ENCODE peak calls at places on chromosome 7, in ten cellular contexts. One of them, this sample, is unnamed.

GRCh38 chr7:84200859-84201258 is 6.3 kb upstream of the SEMA3A start:
- DNase-seq in T-helper 1 cell: no peak
- DNase-seq in WTC11: no peak
- DNase-seq in non-pigmented ciliary epithelial cell: peak
- DNase-seq in left lung: no peak
- DNase-seq in Right ventricle myocardium inferior: no peak
- DNase-seq in T-helper 17 cell: no peak
- DNase-seq in effector memory CD8-positive, alpha-beta T cell: no peak
- DNase-seq in suprapubic skin: no peak
- DNase-seq in CD8-positive, alpha-beta T cell: no peak
- DNase-seq in this sample: no peak

GRCh38 chr7:74561898-74562613 is 95.5 kb upstream of the GTF2I start:
- DNase-seq in T-helper 1 cell: no peak
- DNase-seq in WTC11: no peak
- DNase-seq in non-pigmented ciliary epithelial cell: no peak
- DNase-seq in left lung: no peak
- DNase-seq in Right ventricle myocardium inferior: no peak
- DNase-seq in T-helper 17 cell: no peak
- DNase-seq in effector memory CD8-positive, alpha-beta T cell: no peak
- DNase-seq in suprapubic skin: no peak
- DNase-seq in CD8-positive, alpha-beta T cell: no peak
- DNase-seq in this sample: no peak

GRCh38 chr7:55154096-55154495 is 135.3 kb downstream of the EGFR start:
- DNase-seq in T-helper 1 cell: no peak
- DNase-seq in WTC11: no peak
- DNase-seq in non-pigmented ciliary epithelial cell: no peak
- DNase-seq in left lung: no peak
- DNase-seq in Right ventricle myocardium inferior: no peak
- DNase-seq in T-helper 17 cell: no peak
- DNase-seq in effector memory CD8-positive, alpha-beta T cell: no peak
- DNase-seq in suprapubic skin: no peak
- DNase-seq in CD8-positive, alpha-beta T cell: no peak
- DNase-seq in this sample: no peak

GRCh38 chr7:66070222-66070621 is 5.4 kb upstream of the ASL start:
- DNase-seq in T-helper 1 cell: no peak
- DNase-seq in WTC11: no peak
- DNase-seq in non-pigmented ciliary epithelial cell: no peak
- DNase-seq in left lung: no peak
- DNase-seq in Right ventricle myocardium inferior: no peak
- DNase-seq in T-helper 17 cell: no peak
- DNase-seq in effector memory CD8-positive, alpha-beta T cell: no peak
- DNase-seq in suprapubic skin: no peak
- DNase-seq in CD8-positive, alpha-beta T cell: no peak
- DNase-seq in this sample: no peak

GRCh38 chr7:34075543-34075942 is 170.2 kb downstream of the BMPER start:
- DNase-seq in T-helper 1 cell: no peak
- DNase-seq in WTC11: no peak
- DNase-seq in non-pigmented ciliary epithelial cell: no peak
- DNase-seq in left lung: no peak
- DNase-seq in Right ventricle myocardium inferior: no peak
- DNase-seq in T-helper 17 cell: no peak
- DNase-seq in effector memory CD8-positive, alpha-beta T cell: no peak
- DNase-seq in suprapubic skin: no peak
- DNase-seq in CD8-positive, alpha-beta T cell: no peak
- DNase-seq in this sample: no peak

GRCh38 chr7:66910789-66911188 is 10.2 kb upstream of the TMEM248 start:
- DNase-seq in T-helper 1 cell: no peak
- DNase-seq in WTC11: no peak
- DNase-seq in non-pigmented ciliary epithelial cell: no peak
- DNase-seq in left lung: no peak
- DNase-seq in Right ventricle myocardium inferior: no peak
- DNase-seq in T-helper 17 cell: no peak
- DNase-seq in effector memory CD8-positive, alpha-beta T cell: no peak
- DNase-seq in suprapubic skin: no peak
- DNase-seq in CD8-positive, alpha-beta T cell: no peak
- DNase-seq in this sample: no peak

GRCh38 chr7:70334883-70335282 is 736.6 kb downstream of the AUTS2 start:
- DNase-seq in T-helper 1 cell: no peak
- DNase-seq in WTC11: no peak
- DNase-seq in non-pigmented ciliary epithelial cell: no peak
- DNase-seq in left lung: no peak
- DNase-seq in Right ventricle myocardium inferior: no peak
- DNase-seq in T-helper 17 cell: no peak
- DNase-seq in effector memory CD8-positive, alpha-beta T cell: peak
- DNase-seq in suprapubic skin: no peak
- DNase-seq in CD8-positive, alpha-beta T cell: no peak
- DNase-seq in this sample: no peak

GRCh38 chr7:36473454-36474282 is 84.0 kb downstream of the ANLN start:
- DNase-seq in T-helper 1 cell: peak
- DNase-seq in WTC11: peak
- DNase-seq in non-pigmented ciliary epithelial cell: no peak
- DNase-seq in left lung: no peak
- DNase-seq in Right ventricle myocardium inferior: no peak
- DNase-seq in T-helper 17 cell: no peak
- DNase-seq in effector memory CD8-positive, alpha-beta T cell: peak
- DNase-seq in suprapubic skin: no peak
- DNase-seq in CD8-positive, alpha-beta T cell: no peak
- DNase-seq in this sample: no peak

GRCh38 chr7:194996-195829 is 2.8 kb downstream of the FAM20C start:
- DNase-seq in T-helper 1 cell: no peak
- DNase-seq in WTC11: no peak
- DNase-seq in non-pigmented ciliary epithelial cell: no peak
- DNase-seq in left lung: no peak
- DNase-seq in Right ventricle myocardium inferior: no peak
- DNase-seq in T-helper 17 cell: no peak
- DNase-seq in effector memory CD8-positive, alpha-beta T cell: no peak
- DNase-seq in suprapubic skin: no peak
- DNase-seq in CD8-positive, alpha-beta T cell: no peak
- DNase-seq in this sample: no peak

GRCh38 chr7:115087437-115087836 is 165.5 kb downstream of the MDFIC start:
- DNase-seq in T-helper 1 cell: no peak
- DNase-seq in WTC11: no peak
- DNase-seq in non-pigmented ciliary epithelial cell: peak
- DNase-seq in left lung: no peak
- DNase-seq in Right ventricle myocardium inferior: no peak
- DNase-seq in T-helper 17 cell: no peak
- DNase-seq in effector memory CD8-positive, alpha-beta T cell: no peak
- DNase-seq in suprapubic skin: no peak
- DNase-seq in CD8-positive, alpha-beta T cell: no peak
- DNase-seq in this sample: no peak

GRCh38 chr7:4712371-4713182 is 30.5 kb downstream of the FOXK1 start:
- DNase-seq in T-helper 1 cell: no peak
- DNase-seq in WTC11: no peak
- DNase-seq in non-pigmented ciliary epithelial cell: no peak
- DNase-seq in left lung: no peak
- DNase-seq in Right ventricle myocardium inferior: no peak
- DNase-seq in T-helper 17 cell: no peak
- DNase-seq in effector memory CD8-positive, alpha-beta T cell: no peak
- DNase-seq in suprapubic skin: no peak
- DNase-seq in CD8-positive, alpha-beta T cell: no peak
- DNase-seq in this sample: no peak

GRCh38 chr7:28953628-28954027 is 4.5 kb downstream of the TRIL start:
- DNase-seq in T-helper 1 cell: no peak
- DNase-seq in WTC11: no peak
- DNase-seq in non-pigmented ciliary epithelial cell: no peak
- DNase-seq in left lung: no peak
- DNase-seq in Right ventricle myocardium inferior: no peak
- DNase-seq in T-helper 17 cell: no peak
- DNase-seq in effector memory CD8-positive, alpha-beta T cell: no peak
- DNase-seq in suprapubic skin: no peak
- DNase-seq in CD8-positive, alpha-beta T cell: no peak
- DNase-seq in this sample: no peak

GRCh38 chr7:148546857-148547256 is 43.7 kb upstream of the C7orf33 start:
- DNase-seq in T-helper 1 cell: no peak
- DNase-seq in WTC11: no peak
- DNase-seq in non-pigmented ciliary epithelial cell: no peak
- DNase-seq in left lung: no peak
- DNase-seq in Right ventricle myocardium inferior: no peak
- DNase-seq in T-helper 17 cell: no peak
- DNase-seq in effector memory CD8-positive, alpha-beta T cell: no peak
- DNase-seq in suprapubic skin: no peak
- DNase-seq in CD8-positive, alpha-beta T cell: no peak
- DNase-seq in this sample: no peak

GRCh38 chr7:117017017-117017451 is 63.7 kb downstream of the ST7 start:
- DNase-seq in T-helper 1 cell: no peak
- DNase-seq in WTC11: no peak
- DNase-seq in non-pigmented ciliary epithelial cell: no peak
- DNase-seq in left lung: no peak
- DNase-seq in Right ventricle myocardium inferior: no peak
- DNase-seq in T-helper 17 cell: no peak
- DNase-seq in effector memory CD8-positive, alpha-beta T cell: no peak
- DNase-seq in suprapubic skin: no peak
- DNase-seq in CD8-positive, alpha-beta T cell: no peak
- DNase-seq in this sample: no peak

GRCh38 chr7:101884671-101885596 is 67.5 kb downstream of the CUX1 start:
- DNase-seq in T-helper 1 cell: peak
- DNase-seq in WTC11: no peak
- DNase-seq in non-pigmented ciliary epithelial cell: no peak
- DNase-seq in left lung: no peak
- DNase-seq in Right ventricle myocardium inferior: no peak
- DNase-seq in T-helper 17 cell: no peak
- DNase-seq in effector memory CD8-positive, alpha-beta T cell: no peak
- DNase-seq in suprapubic skin: no peak
- DNase-seq in CD8-positive, alpha-beta T cell: no peak
- DNase-seq in this sample: no peak

GRCh38 chr7:32378991-32379390 is 111.2 kb downstream of the LSM5 start:
- DNase-seq in T-helper 1 cell: no peak
- DNase-seq in WTC11: no peak
- DNase-seq in non-pigmented ciliary epithelial cell: no peak
- DNase-seq in left lung: no peak
- DNase-seq in Right ventricle myocardium inferior: no peak
- DNase-seq in T-helper 17 cell: no peak
- DNase-seq in effector memory CD8-positive, alpha-beta T cell: no peak
- DNase-seq in suprapubic skin: no peak
- DNase-seq in CD8-positive, alpha-beta T cell: no peak
- DNase-seq in this sample: no peak

GRCh38 chr7:50335795-50336754 is 31.6 kb downstream of the IKZF1 start:
- DNase-seq in T-helper 1 cell: peak
- DNase-seq in WTC11: no peak
- DNase-seq in non-pigmented ciliary epithelial cell: no peak
- DNase-seq in left lung: peak
- DNase-seq in Right ventricle myocardium inferior: no peak
- DNase-seq in T-helper 17 cell: peak
- DNase-seq in effector memory CD8-positive, alpha-beta T cell: peak
- DNase-seq in suprapubic skin: no peak
- DNase-seq in CD8-positive, alpha-beta T cell: peak
- DNase-seq in this sample: peak

GRCh38 chr7:137508437-137509175 is 165.1 kb upstream of the PTN start:
- DNase-seq in T-helper 1 cell: no peak
- DNase-seq in WTC11: no peak
- DNase-seq in non-pigmented ciliary epithelial cell: peak
- DNase-seq in left lung: no peak
- DNase-seq in Right ventricle myocardium inferior: no peak
- DNase-seq in T-helper 17 cell: no peak
- DNase-seq in effector memory CD8-positive, alpha-beta T cell: no peak
- DNase-seq in suprapubic skin: no peak
- DNase-seq in CD8-positive, alpha-beta T cell: no peak
- DNase-seq in this sample: no peak

GRCh38 chr7:147756290-147756689 is 834.3 kb upstream of the C7orf33 start:
- DNase-seq in T-helper 1 cell: no peak
- DNase-seq in WTC11: no peak
- DNase-seq in non-pigmented ciliary epithelial cell: no peak
- DNase-seq in left lung: no peak
- DNase-seq in Right ventricle myocardium inferior: no peak
- DNase-seq in T-helper 17 cell: no peak
- DNase-seq in effector memory CD8-positive, alpha-beta T cell: no peak
- DNase-seq in suprapubic skin: no peak
- DNase-seq in CD8-positive, alpha-beta T cell: no peak
- DNase-seq in this sample: no peak

GRCh38 chr7:55132890-55133551 is 114.2 kb downstream of the EGFR start:
- DNase-seq in T-helper 1 cell: peak
- DNase-seq in WTC11: no peak
- DNase-seq in non-pigmented ciliary epithelial cell: peak
- DNase-seq in left lung: peak
- DNase-seq in Right ventricle myocardium inferior: no peak
- DNase-seq in T-helper 17 cell: no peak
- DNase-seq in effector memory CD8-positive, alpha-beta T cell: no peak
- DNase-seq in suprapubic skin: no peak
- DNase-seq in CD8-positive, alpha-beta T cell: no peak
- DNase-seq in this sample: no peak

GRCh38 chr7:153258686-153259085 is 499.1 kb downstream of the ACTR3B start:
- DNase-seq in T-helper 1 cell: no peak
- DNase-seq in WTC11: no peak
- DNase-seq in non-pigmented ciliary epithelial cell: no peak
- DNase-seq in left lung: no peak
- DNase-seq in Right ventricle myocardium inferior: no peak
- DNase-seq in T-helper 17 cell: no peak
- DNase-seq in effector memory CD8-positive, alpha-beta T cell: no peak
- DNase-seq in suprapubic skin: no peak
- DNase-seq in CD8-positive, alpha-beta T cell: no peak
- DNase-seq in this sample: no peak

GRCh38 chr7:48637382-48637781 is 287.0 kb upstream of the CDC14C start:
- DNase-seq in T-helper 1 cell: no peak
- DNase-seq in WTC11: no peak
- DNase-seq in non-pigmented ciliary epithelial cell: no peak
- DNase-seq in left lung: no peak
- DNase-seq in Right ventricle myocardium inferior: no peak
- DNase-seq in T-helper 17 cell: no peak
- DNase-seq in effector memory CD8-positive, alpha-beta T cell: no peak
- DNase-seq in suprapubic skin: no peak
- DNase-seq in CD8-positive, alpha-beta T cell: no peak
- DNase-seq in this sample: no peak

GRCh38 chr7:85004402-85004801 is 182.5 kb downstream of the SEMA3D start:
- DNase-seq in T-helper 1 cell: no peak
- DNase-seq in WTC11: no peak
- DNase-seq in non-pigmented ciliary epithelial cell: no peak
- DNase-seq in left lung: no peak
- DNase-seq in Right ventricle myocardium inferior: no peak
- DNase-seq in T-helper 17 cell: no peak
- DNase-seq in effector memory CD8-positive, alpha-beta T cell: no peak
- DNase-seq in suprapubic skin: no peak
- DNase-seq in CD8-positive, alpha-beta T cell: no peak
- DNase-seq in this sample: no peak

GRCh38 chr7:151382079-151382885 is 27.6 kb downstream of the WDR86 start:
- DNase-seq in T-helper 1 cell: no peak
- DNase-seq in WTC11: peak
- DNase-seq in non-pigmented ciliary epithelial cell: no peak
- DNase-seq in left lung: peak
- DNase-seq in Right ventricle myocardium inferior: no peak
- DNase-seq in T-helper 17 cell: peak
- DNase-seq in effector memory CD8-positive, alpha-beta T cell: no peak
- DNase-seq in suprapubic skin: no peak
- DNase-seq in CD8-positive, alpha-beta T cell: no peak
- DNase-seq in this sample: peak

GRCh38 chr7:1700086-1700485 is 30.0 kb downstream of the ELFN1 start:
- DNase-seq in T-helper 1 cell: no peak
- DNase-seq in WTC11: no peak
- DNase-seq in non-pigmented ciliary epithelial cell: no peak
- DNase-seq in left lung: peak
- DNase-seq in Right ventricle myocardium inferior: no peak
- DNase-seq in T-helper 17 cell: no peak
- DNase-seq in effector memory CD8-positive, alpha-beta T cell: no peak
- DNase-seq in suprapubic skin: peak
- DNase-seq in CD8-positive, alpha-beta T cell: no peak
- DNase-seq in this sample: no peak

GRCh38 chr7:96052289-96052688 is 269.6 kb downstream of the SLC25A13 start:
- DNase-seq in T-helper 1 cell: no peak
- DNase-seq in WTC11: no peak
- DNase-seq in non-pigmented ciliary epithelial cell: no peak
- DNase-seq in left lung: no peak
- DNase-seq in Right ventricle myocardium inferior: no peak
- DNase-seq in T-helper 17 cell: no peak
- DNase-seq in effector memory CD8-positive, alpha-beta T cell: no peak
- DNase-seq in suprapubic skin: no peak
- DNase-seq in CD8-positive, alpha-beta T cell: no peak
- DNase-seq in this sample: no peak

GRCh38 chr7:73734619-73735525 is 3.7 kb downstream of the ABHD11 start:
- DNase-seq in T-helper 1 cell: peak
- DNase-seq in WTC11: peak
- DNase-seq in non-pigmented ciliary epithelial cell: no peak
- DNase-seq in left lung: peak
- DNase-seq in Right ventricle myocardium inferior: peak
- DNase-seq in T-helper 17 cell: peak
- DNase-seq in effector memory CD8-positive, alpha-beta T cell: peak
- DNase-seq in suprapubic skin: peak
- DNase-seq in CD8-positive, alpha-beta T cell: peak
- DNase-seq in this sample: peak

GRCh38 chr7:81154565-81154964 is 235.7 kb upstream of the SEMA3C start:
- DNase-seq in T-helper 1 cell: no peak
- DNase-seq in WTC11: no peak
- DNase-seq in non-pigmented ciliary epithelial cell: no peak
- DNase-seq in left lung: no peak
- DNase-seq in Right ventricle myocardium inferior: no peak
- DNase-seq in T-helper 17 cell: no peak
- DNase-seq in effector memory CD8-positive, alpha-beta T cell: no peak
- DNase-seq in suprapubic skin: no peak
- DNase-seq in CD8-positive, alpha-beta T cell: no peak
- DNase-seq in this sample: no peak